ENCODE peak calls at places on chromosomes 11 and 22, in seven cellular contexts. Q, B, C, A, R, U and J are unnamed samples.

GRCh38 chr11:47843354-47844060 is 4.6 kb downstream of the NUP160 start:
- DNase-seq in Q (no peak), B (no peak), C (no peak), A (no peak), R (no peak), U (no peak), J (no peak)

GRCh38 chr11:35236667-35237003 is 97.7 kb downstream of the CD44 start:
- DNase-seq in Q (peak), B (no peak), C (no peak), A (no peak), R (no peak), U (no peak), J (no peak)

GRCh38 chr11:57940044-57940781 is 83.5 kb upstream of the OR9Q1 start:
- DNase-seq in Q (no peak), B (no peak), C (no peak), A (no peak), R (no peak), U (no peak), J (no peak)

GRCh38 chr22:18112440-18112839 is 1.8 kb downstream of the TUBA8 start:
- DNase-seq in Q (no peak), B (no peak), C (no peak), A (no peak), R (no peak), U (no peak), J (no peak)

GRCh38 chr11:69317401-69318092 is 23.6 kb downstream of the MYEOV start:
- DNase-seq in Q (no peak), B (no peak), C (no peak), A (no peak), R (no peak), U (no peak), J (no peak)

GRCh38 chr22:20931126-20931654 is 14.0 kb downstream of the CRKL start:
- DNase-seq in Q (no peak), B (no peak), C (no peak), A (no peak), R (no peak), U (no peak), J (no peak)

GRCh38 chr11:36364551-36364950 is 68.5 kb downstream of the PRR5L start:
- DNase-seq in Q (no peak), B (no peak), C (no peak), A (no peak), R (no peak), U (no peak), J (no peak)

GRCh38 chr11:35127619-35128018 is 11.4 kb upstream of the CD44 start:
- DNase-seq in Q (no peak), B (no peak), C (no peak), A (no peak), R (no peak), U (no peak), J (no peak)

GRCh38 chr11:35998651-35999050 is 54.8 kb downstream of the LDLRAD3 start:
- DNase-seq in Q (no peak), B (no peak), C (no peak), A (no peak), R (no peak), U (no peak), J (peak)

GRCh38 chr11:3855808-3856491 is 486 bp downstream of the STIM1 start:
- DNase-seq in Q (peak), B (peak), C (peak), A (no peak), R (peak), U (peak), J (peak)

GRCh38 chr22:22094514-22094913 is 111.9 kb upstream of the TOP3B start:
- DNase-seq in Q (no peak), B (no peak), C (no peak), A (no peak), R (no peak), U (no peak), J (no peak)

GRCh38 chr11:326842-327580 is 6.4 kb upstream of the IFITM3 start:
- DNase-seq in Q (peak), B (peak), C (peak), A (no peak), R (no peak), U (peak), J (no peak)

GRCh38 chr11:122808494-122808893 is 29.8 kb upstream of the CRTAM start:
- DNase-seq in Q (peak), B (no peak), C (no peak), A (no peak), R (no peak), U (peak), J (no peak)

GRCh38 chr22:27534720-27535125 is 266.8 kb downstream of the MN1 start:
- DNase-seq in Q (no peak), B (no peak), C (peak), A (no peak), R (no peak), U (no peak), J (no peak)

GRCh38 chr11:64881476-64881875 is 3.1 kb upstream of the EHD1 start:
- DNase-seq in Q (no peak), B (no peak), C (no peak), A (no peak), R (no peak), U (no peak), J (no peak)

GRCh38 chr11:22192289-22192641 is 620 bp upstream of the ANO5 start:
- DNase-seq in Q (peak), B (no peak), C (peak), A (no peak), R (peak), U (no peak), J (no peak)

GRCh38 chr11:75582935-75583709 is 21.1 kb downstream of the SERPINH1 start:
- DNase-seq in Q (peak), B (peak), C (peak), A (no peak), R (peak), U (peak), J (peak)

GRCh38 chr11:8329961-8330361 is 66.3 kb upstream of the LMO1 start:
- DNase-seq in Q (no peak), B (no peak), C (no peak), A (no peak), R (no peak), U (no peak), J (peak)

GRCh38 chr11:115111066-115111465 is 393.1 kb downstream of the CADM1 start:
- DNase-seq in Q (no peak), B (no peak), C (no peak), A (no peak), R (no peak), U (no peak), J (no peak)

GRCh38 chr11:115117931-115118479 is 386.2 kb downstream of the CADM1 start:
- DNase-seq in Q (no peak), B (no peak), C (no peak), A (no peak), R (no peak), U (no peak), J (no peak)

GRCh38 chr11:115112779-115113178 is 391.4 kb downstream of the CADM1 start:
- DNase-seq in Q (no peak), B (no peak), C (no peak), A (no peak), R (no peak), U (no peak), J (no peak)
- TF ChIP-seq CTCF in Q (no peak), B (no peak), C (no peak), A (no peak), R (no peak), U (no peak), J (no peak)

DNA sequence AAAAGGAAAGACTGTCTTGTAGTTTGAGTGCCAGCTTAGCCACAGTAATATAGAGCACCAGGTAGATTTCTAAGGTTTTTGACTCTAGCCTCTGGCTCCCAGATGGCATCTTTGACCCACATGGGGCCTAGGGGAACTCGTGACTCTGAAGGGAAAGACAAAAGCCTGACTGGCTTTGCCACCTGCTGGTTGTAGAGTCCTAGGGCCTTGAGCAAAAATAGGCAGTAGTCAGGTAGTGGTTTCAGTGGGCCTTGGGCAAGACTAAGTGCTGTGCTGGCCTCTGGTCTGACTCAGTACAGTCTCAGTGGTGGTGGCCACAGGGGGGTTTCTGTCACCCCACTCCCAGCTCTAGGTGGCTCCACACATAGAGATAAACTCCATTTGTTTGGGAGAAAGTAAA is 349.4 kb downstream of the FAM181B start:
- DNase-seq in Q (no peak), B (no peak), C (no peak), A (no peak), R (no peak), U (no peak), J (no peak)
- TF ChIP-seq CTCF in Q (no peak), B (no peak), C (no peak), A (no peak), R (no peak), U (no peak), J (no peak)

GRCh38 chr11:20563871-20564270 is 35.5 kb upstream of the SLC6A5 start:
- DNase-seq in Q (no peak), B (no peak), C (no peak), A (no peak), R (no peak), U (no peak), J (no peak)
- TF ChIP-seq CTCF in Q (no peak), B (no peak), C (no peak), A (no peak), R (no peak), U (no peak), J (no peak)

GRCh38 chr22:48547971-48548370 is 1279.7 kb downstream of the BRD1 start:
- DNase-seq in Q (no peak), B (no peak), C (no peak), A (no peak), R (no peak), U (no peak), J (no peak)

GRCh38 chr22:48551061-48551460 is 1276.6 kb downstream of the BRD1 start:
- DNase-seq in Q (no peak), B (no peak), C (no peak), A (no peak), R (no peak), U (no peak), J (no peak)

GRCh38 chr22:48545976-48546375 is 1281.7 kb downstream of the BRD1 start:
- DNase-seq in Q (no peak), B (no peak), C (no peak), A (no peak), R (no peak), U (no peak), J (no peak)

GRCh38 chr22:48548391-48548790 is 1279.3 kb downstream of the BRD1 start:
- DNase-seq in Q (no peak), B (no peak), C (no peak), A (no peak), R (no peak), U (no peak), J (no peak)

DNA sequence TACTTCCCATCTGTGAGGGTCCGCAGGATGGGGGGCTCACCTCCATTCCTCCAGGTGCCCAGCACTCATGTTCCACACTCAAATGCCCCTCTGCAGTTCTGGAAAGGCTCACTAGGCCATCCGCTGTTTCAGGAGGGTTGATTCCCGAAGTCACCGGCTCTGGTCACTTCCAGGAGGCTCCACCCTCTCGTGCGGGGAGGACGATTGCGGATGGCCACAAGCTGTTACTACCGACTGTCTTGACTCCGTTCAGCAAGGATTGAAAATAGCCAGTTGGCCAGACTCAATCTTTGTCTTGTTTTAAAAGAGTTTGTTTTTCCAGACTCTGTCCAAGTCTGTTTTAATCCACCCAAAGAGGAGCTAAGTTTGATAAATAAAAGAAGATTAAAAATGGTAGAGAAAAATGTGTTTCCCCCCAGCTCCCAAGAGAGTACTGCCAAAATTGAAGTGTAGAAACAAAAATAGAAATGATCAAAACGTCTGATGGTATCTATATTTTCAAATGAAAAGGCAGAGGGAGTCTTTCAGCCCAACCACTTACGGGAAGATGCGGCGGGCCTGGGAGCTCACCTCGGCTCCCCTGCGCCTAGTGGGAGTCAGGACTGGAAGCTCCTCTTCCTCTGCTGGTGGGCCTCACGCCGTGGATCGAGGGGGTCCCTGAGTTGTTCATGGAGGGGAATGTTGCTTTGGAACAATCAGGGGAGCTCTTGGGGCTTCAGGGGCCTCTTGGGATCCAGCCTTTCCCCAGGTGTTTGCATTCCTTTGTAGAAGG is 1280.8 kb downstream of the BRD1 start:
- DNase-seq in Q (no peak), B (no peak), C (no peak), A (no peak), R (no peak), U (no peak), J (no peak)
- TF ChIP-seq CTCF in Q (no peak), B (no peak), C (no peak), A (no peak), R (no peak), U (no peak), J (no peak)

DNA sequence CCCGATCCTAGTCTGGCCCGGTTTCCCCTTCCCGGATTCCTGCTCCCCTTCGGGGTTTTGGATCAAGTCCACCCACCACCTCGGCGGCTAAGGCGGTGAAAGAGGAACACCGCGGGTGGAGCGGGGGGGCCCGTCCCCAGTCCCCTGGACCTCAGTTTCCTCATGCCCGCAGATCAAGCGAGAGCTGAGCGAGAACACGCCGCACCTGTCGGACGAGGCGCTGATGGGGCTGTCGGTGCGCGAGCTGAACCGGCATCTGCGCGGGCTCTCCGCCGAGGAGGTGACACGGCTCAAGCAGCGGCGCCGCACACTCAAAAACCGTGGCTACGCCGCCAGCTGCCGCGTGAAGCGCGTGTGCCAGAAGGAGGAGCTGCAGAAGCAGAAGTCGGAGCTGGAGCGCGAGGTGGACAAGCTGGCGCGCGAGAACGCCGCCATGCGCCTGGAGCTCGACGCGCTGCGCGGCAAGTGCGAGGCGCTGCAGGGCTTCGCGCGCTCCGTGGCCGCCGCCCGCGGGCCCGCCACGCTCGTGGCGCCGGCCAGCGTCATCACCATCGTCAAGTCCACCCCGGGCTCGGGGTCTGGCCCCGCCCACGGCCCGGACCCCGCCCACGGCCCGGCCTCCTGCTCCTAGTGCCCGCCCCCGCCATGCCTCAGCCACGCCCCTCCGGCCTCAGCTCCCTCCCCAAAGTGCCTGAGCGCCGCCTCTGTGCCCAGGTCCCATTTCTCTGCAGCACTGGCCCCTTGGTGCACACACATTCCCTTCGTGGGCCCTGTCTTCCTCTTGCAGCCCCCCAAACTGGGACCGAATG is 12.7 kb downstream of the MAFF start:
- DNase-seq in Q (peak), B (peak), C (peak), A (no peak), R (peak), U (peak), J (peak)
- TF ChIP-seq CTCF in Q (no peak), B (no peak), C (peak), A (no peak), R (no peak), U (peak), J (no peak)

DNA sequence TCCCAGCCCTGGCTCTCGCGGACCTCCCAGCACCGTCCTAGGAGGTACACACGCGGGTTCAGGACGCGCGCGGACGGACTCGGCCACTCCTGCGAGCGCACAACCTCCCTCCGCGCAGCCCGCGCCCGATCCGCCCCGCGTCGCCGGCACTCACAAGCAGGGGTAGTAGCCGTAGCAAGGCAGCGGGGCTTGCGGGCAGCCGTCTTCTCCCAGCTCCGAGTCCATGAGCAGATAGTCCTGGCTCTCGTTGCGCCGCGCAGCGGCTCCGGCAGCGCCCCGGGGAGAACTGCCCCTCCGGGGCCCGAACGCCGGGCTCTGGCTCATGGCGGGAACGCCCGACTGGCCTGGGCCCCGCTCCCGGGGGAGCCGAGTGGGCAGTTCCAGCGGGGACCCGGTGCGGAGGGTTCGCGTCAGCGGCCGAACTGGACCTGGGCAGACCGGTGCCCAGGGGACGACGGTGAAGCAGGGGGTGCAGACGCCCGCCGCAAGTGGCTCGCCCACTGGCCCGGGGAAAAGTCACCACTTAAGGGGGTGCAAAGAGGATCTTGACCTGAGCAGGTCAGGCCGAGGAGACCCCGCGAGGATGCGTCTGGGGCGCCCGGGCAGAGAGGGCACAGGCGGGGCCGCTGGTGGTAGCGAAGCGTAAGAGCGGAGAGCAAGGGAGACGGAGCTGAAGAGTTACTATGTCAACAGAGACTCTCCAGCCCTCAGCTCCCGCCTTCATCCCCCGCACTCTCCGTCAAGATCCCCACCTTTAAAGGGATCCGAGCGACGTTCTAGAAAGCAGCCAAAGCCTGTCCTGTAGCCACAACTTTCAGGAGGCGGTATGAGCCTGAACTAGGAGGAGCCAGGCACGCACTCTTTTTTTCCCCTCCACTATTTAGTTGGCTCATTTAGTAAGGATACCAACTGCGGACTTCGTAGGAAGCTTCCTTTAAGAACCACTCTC is at the start of gene TRPC6:
- DNase-seq in Q (peak), B (no peak), C (peak), A (no peak), R (peak), U (peak), J (peak)
- TF ChIP-seq CTCF in Q (no peak), B (no peak), C (no peak), A (no peak), R (no peak), U (no peak), J (no peak)

DNA sequence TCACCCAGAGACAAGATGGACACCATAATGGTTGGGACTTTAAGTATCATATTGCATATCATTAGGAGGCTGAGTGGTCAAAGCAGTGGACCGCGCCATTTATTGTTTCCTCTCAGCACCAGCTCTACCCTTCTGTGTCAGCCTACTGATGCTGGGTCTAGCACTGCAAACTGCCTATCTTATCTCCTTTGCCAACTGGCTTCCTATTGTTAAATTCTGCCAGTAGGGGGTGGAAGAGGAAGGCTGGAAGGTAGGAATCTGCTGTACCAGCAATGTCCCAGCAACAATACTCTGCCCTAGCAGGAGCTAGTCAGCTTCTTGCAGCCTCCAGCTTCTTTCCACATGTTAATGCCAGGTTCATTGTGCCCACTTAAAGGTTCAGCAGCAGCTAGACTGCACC is 367.1 kb upstream of the PDGFD start:
- DNase-seq in Q (no peak), B (no peak), C (no peak), A (no peak), R (peak), U (no peak), J (no peak)
- TF ChIP-seq CTCF in Q (no peak), B (no peak), C (no peak), A (no peak), R (no peak), U (no peak), J (no peak)

DNA sequence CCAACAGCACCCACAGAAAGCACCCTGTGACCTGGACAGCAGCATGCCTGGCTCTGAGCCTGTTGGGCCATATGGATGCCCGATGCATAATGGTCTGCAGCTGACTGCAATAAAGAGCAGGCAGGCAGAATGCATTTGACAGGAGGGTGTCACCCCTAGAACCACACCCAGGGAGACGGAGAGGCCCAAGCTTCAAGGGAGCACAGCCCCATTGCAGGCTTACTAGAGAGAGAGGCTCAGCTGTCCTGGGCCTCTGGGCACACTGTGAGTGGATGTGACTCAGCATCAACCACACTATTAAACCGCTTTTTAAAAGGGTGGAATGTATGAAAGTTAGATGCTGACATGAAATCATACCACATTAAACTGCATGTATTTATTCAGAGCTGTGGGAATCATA is 365.3 kb downstream of the CTTN start:
- DNase-seq in Q (no peak), B (no peak), C (no peak), A (no peak), R (no peak), U (no peak), J (no peak)
- TF ChIP-seq CTCF in Q (no peak), B (no peak), C (no peak), A (no peak), R (no peak), U (no peak), J (no peak)